ENCODE peak calls at places on chromosome 2, in five cellular contexts. A, D, P, T and L are unnamed samples.

GRCh38 chr2:144834954-144835633 is 315.2 kb upstream of the ZEB2 start:
- DNase-seq in A (no peak), D (no peak), P (no peak), T (no peak), L (no peak)

GRCh38 chr2:96970248-96970875 is 16.0 kb downstream of the FAM178B start:
- DNase-seq in A (no peak), D (no peak), P (no peak), T (no peak), L (no peak)

GRCh38 chr2:149715005-149715592 is 127.5 kb upstream of the MMADHC start:
- DNase-seq in A (no peak), D (peak; percentile 12), P (no peak), T (peak; percentile 14), L (peak; percentile 35)

GRCh38 chr2:26666671-26667070 is 25.5 kb upstream of the CIB4 start:
- DNase-seq in A (no peak), D (no peak), P (no peak), T (no peak), L (no peak)

GRCh38 chr2:221527759-221528444 is 44.2 kb downstream of the EPHA4 start:
- DNase-seq in A (no peak), D (peak; percentile 21), P (no peak), T (no peak), L (no peak)

GRCh38 chr2:36807223-36807886 is 110.8 kb downstream of the VIT start:
- DNase-seq in A (no peak), D (no peak), P (no peak), T (no peak), L (no peak)

GRCh38 chr2:17857016-17857415 is 21.5 kb upstream of the KCNS3 start:
- DNase-seq in A (no peak), D (no peak), P (no peak), T (no peak), L (no peak)

GRCh38 chr2:129080715-129081472 is 762.2 kb upstream of the HS6ST1 start:
- DNase-seq in A (no peak), D (no peak), P (no peak), T (no peak), L (no peak)

GRCh38 chr2:127275789-127276188 is 18.2 kb downstream of the ERCC3 start:
- DNase-seq in A (no peak), D (no peak), P (no peak), T (no peak), L (no peak)

GRCh38 chr2:1618974-1619373 is 125.3 kb downstream of the PXDN start:
- DNase-seq in A (no peak), D (no peak), P (no peak), T (no peak), L (no peak)

GRCh38 chr2:170025223-170025622 is 152.7 kb upstream of the MYO3B start:
- DNase-seq in A (no peak), D (no peak), P (no peak), T (no peak), L (no peak)
- TF ChIP-seq JUND in A (no peak), D (no peak), P (no peak), T (no peak), L (no peak)

DNA sequence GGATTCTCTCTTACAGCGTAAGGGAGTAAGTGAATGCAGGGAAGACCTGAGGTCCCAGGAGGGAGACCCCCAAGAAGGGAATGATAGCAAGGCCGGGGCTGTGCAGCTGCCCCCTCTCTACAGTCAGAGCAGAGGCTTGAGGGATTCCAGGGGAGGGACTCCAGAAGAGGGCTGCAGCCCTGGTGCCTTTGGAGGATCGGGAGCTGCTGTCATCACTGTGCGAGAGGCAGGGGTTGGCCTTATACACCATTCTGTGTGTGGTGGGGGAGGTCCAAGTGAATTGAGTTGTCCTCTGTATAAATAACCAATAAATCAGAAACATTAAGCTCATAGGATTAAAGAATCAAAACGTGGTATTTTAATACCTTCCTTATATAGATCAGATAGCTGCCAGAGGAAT is 114.9 kb downstream of the GLI2 start:
- DNase-seq in A (no peak), D (no peak), P (no peak), T (no peak), L (no peak)
- TF ChIP-seq JUND in A (no peak), D (no peak), P (no peak), T (no peak), L (no peak)

GRCh38 chr2:63050916-63051794 is 525 bp downstream of the OTX1 start:
- DNase-seq in A (no peak), D (no peak), P (peak; percentile 42), T (peak; percentile 58), L (no peak)
- TF ChIP-seq JUND in A (no peak), D (no peak), P (no peak), T (no peak), L (no peak)

DNA sequence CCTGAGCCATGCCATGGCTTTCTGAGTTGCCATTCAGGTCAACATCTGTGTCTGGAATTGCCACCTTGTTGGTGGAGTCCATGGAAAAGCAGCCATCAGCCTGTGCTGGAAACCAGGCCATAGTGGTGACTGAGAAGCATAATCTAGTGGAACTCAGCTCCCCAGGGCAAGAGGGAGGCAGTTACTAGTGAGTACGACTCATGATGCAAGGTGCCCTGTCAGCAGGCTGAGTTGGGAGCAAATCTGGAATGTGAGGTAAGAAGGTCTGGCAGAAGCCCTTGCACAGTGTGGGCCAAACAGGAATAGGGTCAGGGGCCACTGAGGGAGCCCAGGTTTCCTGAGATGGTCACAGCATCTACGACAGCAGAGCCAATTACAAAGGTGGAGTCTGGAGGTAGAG is 37.1 kb downstream of the SULT1C2 start:
- DNase-seq in A (no peak), D (no peak), P (no peak), T (no peak), L (no peak)
- TF ChIP-seq JUND in A (no peak), D (no peak), P (no peak), T (no peak), L (no peak)

GRCh38 chr2:217023611-217024010 is 163.7 kb upstream of the TNP1 start:
- DNase-seq in A (no peak), D (no peak), P (no peak), T (no peak), L (no peak)
- TF ChIP-seq JUND in A (no peak), D (no peak), P (no peak), T (no peak), L (no peak)

GRCh38 chr2:240731327-240731626 is 39.6 kb downstream of the AQP12A start:
- DNase-seq in A (no peak), D (no peak), P (no peak), T (no peak), L (no peak)
- TF ChIP-seq JUND in A (no peak), D (no peak), P (no peak), T (no peak), L (no peak)

DNA sequence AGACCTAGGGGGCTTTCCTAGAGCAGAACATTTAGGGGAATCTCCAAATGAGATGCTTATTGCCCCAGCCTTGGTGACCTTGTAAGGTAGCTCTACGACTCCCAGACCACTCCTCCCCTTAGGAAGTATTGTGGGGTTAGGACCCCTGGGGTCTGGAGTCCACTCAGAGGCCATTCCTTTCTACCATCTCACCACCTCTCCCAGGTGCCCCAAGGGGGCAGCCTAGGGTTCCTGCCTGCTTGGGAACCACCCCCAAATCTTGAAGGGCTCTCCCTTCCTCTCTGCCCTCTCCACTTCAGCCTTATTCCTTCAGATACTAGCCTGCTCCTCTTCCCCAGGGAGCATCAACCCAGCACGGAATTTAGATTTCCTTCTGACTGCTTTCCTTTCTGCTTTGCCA is 17.5 kb upstream of the EXOC6B start:
- DNase-seq in A (no peak), D (no peak), P (no peak), T (no peak), L (no peak)
- TF ChIP-seq JUND in A (no peak), D (no peak), P (no peak), T (no peak), L (no peak)